ENCODE peak calls at places on chromosomes 12 and 14, in seven cellular contexts. One of them, this sample, is unnamed.

GRCh38 chr14:52033131-52033642 is 35.7 kb downstream of the NID2 start:
- DNase-seq in IMR-90: peak
- DNase-seq in ovary: no peak
- DNase-seq in OCI-LY7: no peak
- DNase-seq in adrenal gland: no peak
- DNase-seq in breast epithelium: no peak
- DNase-seq in heart right ventricle: no peak
- DNase-seq in this sample: no peak

GRCh38 chr12:45336331-45336730 is 120.4 kb downstream of the ANO6 start:
- DNase-seq in IMR-90: peak
- DNase-seq in ovary: no peak
- DNase-seq in OCI-LY7: no peak
- DNase-seq in adrenal gland: no peak
- DNase-seq in breast epithelium: no peak
- DNase-seq in heart right ventricle: no peak
- DNase-seq in this sample: no peak

GRCh38 chr14:68548194-68549056 is 244.4 kb downstream of the ZFP36L1 start:
- DNase-seq in IMR-90: peak
- DNase-seq in ovary: peak
- DNase-seq in OCI-LY7: no peak
- DNase-seq in adrenal gland: peak
- DNase-seq in breast epithelium: peak
- DNase-seq in heart right ventricle: peak
- DNase-seq in this sample: peak

GRCh38 chr12:94678396-94678795 is 28.0 kb upstream of the TMCC3 start:
- DNase-seq in IMR-90: no peak
- DNase-seq in ovary: no peak
- DNase-seq in OCI-LY7: no peak
- DNase-seq in adrenal gland: no peak
- DNase-seq in breast epithelium: no peak
- DNase-seq in heart right ventricle: no peak
- DNase-seq in this sample: no peak

GRCh38 chr14:62001988-62002387 is 239.8 kb downstream of the SNAPC1 start:
- DNase-seq in IMR-90: no peak
- DNase-seq in ovary: no peak
- DNase-seq in OCI-LY7: no peak
- DNase-seq in adrenal gland: no peak
- DNase-seq in breast epithelium: no peak
- DNase-seq in heart right ventricle: no peak
- DNase-seq in this sample: no peak

GRCh38 chr12:4579305-4580097 is 17.5 kb downstream of the DYRK4 start:
- DNase-seq in IMR-90: peak
- DNase-seq in ovary: no peak
- DNase-seq in OCI-LY7: peak
- DNase-seq in adrenal gland: peak
- DNase-seq in breast epithelium: no peak
- DNase-seq in heart right ventricle: no peak
- DNase-seq in this sample: no peak

GRCh38 chr12:103729499-103729898 is 111.5 kb downstream of the NT5DC3 start:
- DNase-seq in IMR-90: no peak
- DNase-seq in ovary: no peak
- DNase-seq in OCI-LY7: no peak
- DNase-seq in adrenal gland: no peak
- DNase-seq in breast epithelium: no peak
- DNase-seq in heart right ventricle: no peak
- DNase-seq in this sample: no peak

GRCh38 chr12:95724767-95725166 is 65.8 kb downstream of the NTN4 start:
- DNase-seq in IMR-90: no peak
- DNase-seq in ovary: no peak
- DNase-seq in OCI-LY7: no peak
- DNase-seq in adrenal gland: no peak
- DNase-seq in breast epithelium: no peak
- DNase-seq in heart right ventricle: no peak
- DNase-seq in this sample: no peak

GRCh38 chr12:106760184-106760531 is 14.3 kb upstream of the RIC8B start:
- DNase-seq in IMR-90: peak
- DNase-seq in ovary: no peak
- DNase-seq in OCI-LY7: peak
- DNase-seq in adrenal gland: no peak
- DNase-seq in breast epithelium: no peak
- DNase-seq in heart right ventricle: no peak
- DNase-seq in this sample: no peak

GRCh38 chr12:47210776-47211175 is 131.0 kb upstream of the AMIGO2 start:
- DNase-seq in IMR-90: no peak
- DNase-seq in ovary: no peak
- DNase-seq in OCI-LY7: no peak
- DNase-seq in adrenal gland: no peak
- DNase-seq in breast epithelium: no peak
- DNase-seq in heart right ventricle: no peak
- DNase-seq in this sample: no peak

DNA sequence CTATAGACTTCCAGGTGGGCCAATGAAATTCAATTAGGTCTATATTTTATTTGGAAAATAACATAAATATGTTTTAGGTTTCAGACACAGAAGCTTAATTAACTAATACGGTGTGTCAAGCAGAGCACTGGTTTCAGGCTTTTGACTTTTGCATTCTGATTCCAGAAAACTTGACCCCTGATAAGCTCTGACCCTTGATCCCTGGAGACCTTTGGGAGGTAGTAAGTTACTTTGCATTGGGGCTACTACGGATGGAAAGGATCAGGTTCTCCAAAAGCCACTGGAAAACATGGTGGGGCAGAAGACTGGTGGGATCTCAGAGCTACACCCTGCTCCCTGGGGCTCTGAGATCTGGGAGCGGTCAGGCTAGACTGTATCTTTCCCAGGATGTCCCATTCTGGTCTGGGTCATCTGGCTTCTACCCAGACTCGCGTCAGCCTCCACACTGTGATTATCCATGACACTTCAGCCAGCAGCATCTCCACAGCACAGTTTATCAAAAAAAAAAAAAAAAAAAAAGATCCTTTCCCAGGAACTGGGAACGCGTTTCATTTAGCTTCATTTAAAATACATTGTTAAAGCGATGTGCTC is 17.9 kb upstream of the EMP1 start:
- DNase-seq in IMR-90: no peak
- DNase-seq in ovary: peak
- DNase-seq in OCI-LY7: no peak
- DNase-seq in adrenal gland: peak
- DNase-seq in breast epithelium: no peak
- DNase-seq in heart right ventricle: peak
- DNase-seq in this sample: no peak
- H3K27ac ChIP-seq in IMR-90: no peak
- H3K27ac ChIP-seq in ovary: no peak
- H3K27ac ChIP-seq in OCI-LY7: no peak
- H3K27ac ChIP-seq in adrenal gland: no peak
- H3K27ac ChIP-seq in breast epithelium: peak
- H3K27ac ChIP-seq in heart right ventricle: peak
- H3K27ac ChIP-seq in this sample: no peak

GRCh38 chr12:27331927-27332324 is 710 bp upstream of the BMAL2 start:
- DNase-seq in IMR-90: no peak
- DNase-seq in ovary: no peak
- DNase-seq in OCI-LY7: no peak
- DNase-seq in adrenal gland: no peak
- DNase-seq in breast epithelium: no peak
- DNase-seq in heart right ventricle: no peak
- DNase-seq in this sample: no peak
- H3K4me3 ChIP-seq in IMR-90: peak
- H3K4me3 ChIP-seq in ovary: no peak
- H3K4me3 ChIP-seq in OCI-LY7: no peak
- H3K4me3 ChIP-seq in adrenal gland: no peak
- H3K4me3 ChIP-seq in breast epithelium: peak
- H3K4me3 ChIP-seq in heart right ventricle: peak
- H3K4me3 ChIP-seq in this sample: no peak

DNA sequence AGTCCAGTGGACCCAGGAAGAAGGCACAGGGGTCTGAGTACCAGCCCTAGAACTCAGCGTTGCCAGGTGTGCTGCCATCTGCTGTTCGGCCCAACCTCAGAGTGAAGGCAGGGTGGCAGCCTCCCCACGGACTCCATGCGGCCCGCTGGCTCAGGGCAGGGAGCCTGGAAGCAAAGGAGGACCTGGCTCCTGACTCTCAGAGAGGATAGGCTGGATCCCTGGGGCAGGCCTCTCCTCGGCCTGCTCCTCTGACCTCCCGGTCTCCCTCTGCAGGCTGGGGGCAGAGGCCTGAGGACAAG is 10.1 kb downstream of the MCRS1 start:
- DNase-seq in IMR-90: no peak
- DNase-seq in ovary: no peak
- DNase-seq in OCI-LY7: no peak
- DNase-seq in adrenal gland: no peak
- DNase-seq in breast epithelium: no peak
- DNase-seq in heart right ventricle: no peak
- DNase-seq in this sample: no peak
- TF ChIP-seq CTCF in IMR-90: peak
- TF ChIP-seq CTCF in ovary: no peak
- TF ChIP-seq CTCF in OCI-LY7: peak
- TF ChIP-seq CTCF in adrenal gland: no peak
- TF ChIP-seq CTCF in breast epithelium: no peak
- TF ChIP-seq CTCF in heart right ventricle: peak
- TF ChIP-seq CTCF in this sample: no peak

DNA sequence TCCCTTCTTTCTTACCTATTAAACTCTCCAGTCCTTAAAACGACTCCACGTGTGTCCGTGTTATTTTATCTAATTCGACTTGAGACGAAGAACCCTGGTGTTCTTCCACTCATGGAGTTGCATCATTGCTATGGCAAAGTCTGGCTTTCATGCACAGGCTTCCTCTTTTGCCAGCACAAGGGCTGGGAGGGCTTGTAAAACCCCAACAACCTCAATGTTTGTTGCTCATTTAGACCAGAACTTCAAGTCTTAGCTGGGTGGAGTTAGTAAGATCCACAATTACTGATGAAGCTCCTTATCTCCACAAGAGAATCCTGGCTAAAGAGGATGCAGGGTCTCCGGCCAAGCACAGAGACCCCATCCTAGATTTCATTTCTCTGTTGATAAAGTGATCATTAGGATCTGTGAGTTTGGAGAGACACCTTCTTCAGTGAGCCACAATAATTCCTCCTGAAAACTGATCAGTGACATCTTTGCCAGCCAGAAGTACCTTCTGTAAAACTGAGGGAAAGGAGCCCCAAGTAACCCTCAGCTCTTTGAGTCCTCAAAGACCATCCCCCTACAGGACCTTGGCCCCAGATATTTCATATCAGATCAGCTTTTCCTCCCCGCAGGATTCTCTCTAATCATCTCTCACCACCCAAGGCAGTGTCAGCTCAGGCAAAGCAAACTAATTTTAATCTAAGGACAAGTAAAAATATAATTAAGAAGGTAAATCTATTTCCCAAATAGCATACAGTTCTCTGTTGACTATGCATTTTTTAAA is 514.6 kb downstream of the FUT8 start:
- DNase-seq in IMR-90: no peak
- DNase-seq in ovary: no peak
- DNase-seq in OCI-LY7: no peak
- DNase-seq in adrenal gland: no peak
- DNase-seq in breast epithelium: no peak
- DNase-seq in heart right ventricle: no peak
- DNase-seq in this sample: no peak
- H3K27ac ChIP-seq in IMR-90: no peak
- H3K27ac ChIP-seq in ovary: no peak
- H3K27ac ChIP-seq in OCI-LY7: no peak
- H3K27ac ChIP-seq in adrenal gland: no peak
- H3K27ac ChIP-seq in breast epithelium: no peak
- H3K27ac ChIP-seq in heart right ventricle: no peak
- H3K27ac ChIP-seq in this sample: no peak

GRCh38 chr12:55037349-55037748 is 17.6 kb downstream of the NEUROD4 start:
- DNase-seq in IMR-90: no peak
- DNase-seq in ovary: no peak
- DNase-seq in OCI-LY7: no peak
- DNase-seq in adrenal gland: no peak
- DNase-seq in breast epithelium: no peak
- DNase-seq in heart right ventricle: no peak
- DNase-seq in this sample: peak
- H3K4me3 ChIP-seq in IMR-90: no peak
- H3K4me3 ChIP-seq in ovary: no peak
- H3K4me3 ChIP-seq in OCI-LY7: no peak
- H3K4me3 ChIP-seq in adrenal gland: no peak
- H3K4me3 ChIP-seq in breast epithelium: no peak
- H3K4me3 ChIP-seq in heart right ventricle: no peak
- H3K4me3 ChIP-seq in this sample: no peak

DNA sequence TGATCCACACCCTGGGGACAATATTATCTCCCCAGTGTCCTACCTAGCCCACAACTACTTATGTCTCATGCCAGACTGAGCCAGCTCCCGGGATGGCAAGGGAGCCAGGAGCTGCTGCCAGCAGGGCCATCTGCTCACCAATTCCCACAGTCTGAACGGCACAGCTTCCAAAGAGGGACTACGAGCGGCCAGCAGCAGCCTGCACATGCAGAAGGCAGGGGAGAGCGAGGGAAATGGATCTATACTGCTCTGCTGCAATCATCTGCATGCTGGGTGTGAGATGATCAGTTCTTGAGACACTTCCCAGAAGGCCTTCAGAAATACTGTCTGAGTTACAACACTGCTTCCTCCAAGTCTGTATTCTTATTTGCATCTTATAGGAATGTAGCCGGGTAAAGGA is 11.1 kb downstream of the SSH1 start:
- DNase-seq in IMR-90: no peak
- DNase-seq in ovary: no peak
- DNase-seq in OCI-LY7: no peak
- DNase-seq in adrenal gland: peak
- DNase-seq in breast epithelium: no peak
- DNase-seq in heart right ventricle: peak
- DNase-seq in this sample: no peak
- TF ChIP-seq CTCF in IMR-90: no peak
- TF ChIP-seq CTCF in ovary: no peak
- TF ChIP-seq CTCF in OCI-LY7: no peak
- TF ChIP-seq CTCF in adrenal gland: no peak
- TF ChIP-seq CTCF in breast epithelium: no peak
- TF ChIP-seq CTCF in heart right ventricle: no peak
- TF ChIP-seq CTCF in this sample: no peak

This sample was measured in pancreas.